ENCODE peak calls at places on chromosomes 6 and 20, in nine cellular contexts. P, X, Z, M, E, O, H, R and C are unnamed samples.

GRCh38 chr6:43758617-43759050 is 11.4 kb upstream of the VEGFA start:
- DNase-seq in P (no peak), X (no peak), Z (peak), M (no peak), E (no peak), O (no peak), H (no peak), R (no peak), C (no peak)

GRCh38 chr6:157034433-157035230 is 257.5 kb downstream of the ARID1B start:
- DNase-seq in P (no peak), X (no peak), Z (no peak), M (peak), E (no peak), O (no peak), H (peak), R (no peak), C (no peak)

GRCh38 chr6:112296122-112296521 is 41.8 kb upstream of the LAMA4 start:
- DNase-seq in P (no peak), X (no peak), Z (no peak), M (peak), E (no peak), O (no peak), H (peak), R (no peak), C (no peak)

GRCh38 chr20:46558511-46558959 is 8.1 kb upstream of the OCSTAMP start:
- DNase-seq in P (peak), X (no peak), Z (no peak), M (peak), E (no peak), O (peak), H (peak), R (no peak), C (no peak)

GRCh38 chr20:1945134-1945618 is 48.7 kb downstream of the PDYN start:
- DNase-seq in P (peak), X (peak), Z (peak), M (no peak), E (no peak), O (peak), H (no peak), R (no peak), C (peak)

GRCh38 chr6:33750244-33750991 is 3.7 kb upstream of the IP6K3 start:
- DNase-seq in P (peak), X (no peak), Z (no peak), M (no peak), E (no peak), O (no peak), H (no peak), R (no peak), C (peak)

GRCh38 chr20:47466193-47466592 is 35.5 kb upstream of the NCOA3 start:
- DNase-seq in P (no peak), X (no peak), Z (no peak), M (no peak), E (no peak), O (no peak), H (no peak), R (no peak), C (no peak)

GRCh38 chr6:47653706-47654105 is 44.7 kb upstream of the ADGRF4 start:
- DNase-seq in P (no peak), X (no peak), Z (no peak), M (no peak), E (no peak), O (no peak), H (no peak), R (no peak), C (peak)

GRCh38 chr20:10476319-10476724 is 41.2 kb downstream of the SLX4IP start:
- DNase-seq in P (no peak), X (no peak), Z (no peak), M (no peak), E (peak), O (no peak), H (no peak), R (no peak), C (no peak)

DNA sequence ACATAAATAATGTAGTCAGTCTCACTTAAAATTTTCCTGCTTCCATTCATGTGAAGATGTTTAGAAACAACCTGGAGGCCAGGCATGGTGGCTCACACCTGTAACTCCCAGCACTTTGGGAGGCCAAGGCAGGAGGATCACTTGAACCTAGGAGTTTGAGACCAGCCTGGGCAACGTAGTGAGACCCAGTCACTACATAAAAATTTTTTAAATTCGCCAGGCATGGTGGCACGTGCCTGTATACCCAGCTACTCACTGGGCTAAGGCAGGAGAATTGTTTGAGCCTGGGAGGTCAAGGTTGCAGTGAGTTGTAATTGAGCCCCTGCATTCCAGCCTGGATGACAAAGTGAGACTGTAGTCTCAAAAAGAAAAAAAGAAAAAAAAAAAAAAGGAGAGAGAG is 47.3 kb upstream of the E2F3 start:
- DNase-seq in P (no peak), X (no peak), Z (no peak), M (no peak), E (no peak), O (no peak), H (peak), R (no peak), C (no peak)
- TF ChIP-seq EP300 in P (no peak), X (no peak), Z (no peak), M (no peak), E (no peak), O (no peak), H (no peak), R (no peak), C (no peak)

GRCh38 chr6:31375699-31376098 is 18.7 kb upstream of the HLA-B start:
- DNase-seq in P (no peak), X (no peak), Z (no peak), M (no peak), E (no peak), O (no peak), H (no peak), R (no peak), C (no peak)
- H3K27ac ChIP-seq in P (no peak), X (no peak), Z (no peak), M (no peak), E (no peak), O (no peak), H (no peak), R (no peak), C (no peak)

GRCh38 chr6:125985522-125985921 is 818 bp upstream of the TRMT11 start:
- DNase-seq in P (no peak), X (no peak), Z (no peak), M (no peak), E (no peak), O (no peak), H (peak), R (no peak), C (no peak)
- H3K4me3 ChIP-seq in P (peak), X (no peak), Z (peak), M (peak), E (peak), O (peak), H (peak), R (peak), C (peak)

GRCh38 chr6:137311940-137312339 is 92.8 kb upstream of the IFNGR1 start:
- DNase-seq in P (no peak), X (no peak), Z (no peak), M (no peak), E (no peak), O (no peak), H (no peak), R (no peak), C (no peak)

GRCh38 chr6:137313211-137313610 is 94.0 kb upstream of the IFNGR1 start:
- DNase-seq in P (no peak), X (no peak), Z (no peak), M (no peak), E (no peak), O (no peak), H (no peak), R (no peak), C (no peak)

GRCh38 chr6:137315081-137315480 is 95.9 kb upstream of the IFNGR1 start:
- DNase-seq in P (no peak), X (no peak), Z (no peak), M (no peak), E (no peak), O (no peak), H (peak), R (no peak), C (no peak)

GRCh38 chr6:137316626-137317025 is 97.4 kb upstream of the IFNGR1 start:
- DNase-seq in P (no peak), X (no peak), Z (no peak), M (no peak), E (no peak), O (no peak), H (no peak), R (no peak), C (no peak)

DNA sequence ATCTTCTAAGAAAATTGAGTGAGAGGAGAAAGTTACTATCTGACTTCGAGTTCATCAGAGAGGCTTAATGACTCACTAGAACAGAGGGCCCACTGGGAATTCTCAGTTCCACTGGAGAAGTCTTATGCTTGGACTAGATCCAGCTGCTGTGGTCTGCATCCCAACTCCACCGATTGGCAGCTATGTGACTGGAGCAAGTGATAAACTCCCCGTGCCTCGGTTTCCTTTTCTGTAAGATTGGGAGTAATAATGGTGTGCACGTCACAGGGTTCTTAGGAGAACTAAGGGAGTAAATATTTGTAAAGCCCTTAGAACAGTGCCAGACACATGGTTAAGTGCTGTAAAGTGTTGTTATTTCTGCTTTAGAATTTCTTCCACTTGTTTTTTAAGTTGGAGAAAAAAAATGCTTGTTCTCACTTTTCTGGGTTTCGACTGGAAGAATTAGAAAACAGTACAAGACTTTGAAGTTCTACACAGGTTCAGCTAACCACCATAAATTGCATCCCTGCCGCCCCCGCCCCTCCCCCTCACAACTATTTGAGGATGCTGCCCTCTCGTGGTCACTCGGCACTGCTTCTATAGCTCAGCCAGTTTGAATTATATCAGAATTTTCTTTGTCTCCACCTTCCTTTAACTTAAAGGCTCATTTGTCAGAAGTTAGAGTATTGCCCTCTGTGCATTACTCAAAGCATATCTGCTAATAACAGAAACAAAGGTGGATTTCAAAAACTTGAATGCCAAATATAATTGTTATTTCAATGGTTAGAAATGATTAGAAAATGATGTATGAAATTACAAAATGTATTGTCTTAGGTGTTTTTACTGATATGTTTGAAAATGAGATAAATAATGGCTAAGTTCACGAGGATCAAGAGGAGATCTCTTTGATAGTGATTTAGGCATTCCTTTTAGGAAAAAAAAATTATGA is 95.0 kb upstream of the IFNGR1 start:
- DNase-seq in P (peak), X (peak), Z (peak), M (peak), E (peak), O (peak), H (peak), R (no peak), C (peak)
- TF ChIP-seq EP300 in P (no peak), X (peak), Z (no peak), M (no peak), E (no peak), O (no peak), H (peak), R (no peak), C (no peak)

DNA sequence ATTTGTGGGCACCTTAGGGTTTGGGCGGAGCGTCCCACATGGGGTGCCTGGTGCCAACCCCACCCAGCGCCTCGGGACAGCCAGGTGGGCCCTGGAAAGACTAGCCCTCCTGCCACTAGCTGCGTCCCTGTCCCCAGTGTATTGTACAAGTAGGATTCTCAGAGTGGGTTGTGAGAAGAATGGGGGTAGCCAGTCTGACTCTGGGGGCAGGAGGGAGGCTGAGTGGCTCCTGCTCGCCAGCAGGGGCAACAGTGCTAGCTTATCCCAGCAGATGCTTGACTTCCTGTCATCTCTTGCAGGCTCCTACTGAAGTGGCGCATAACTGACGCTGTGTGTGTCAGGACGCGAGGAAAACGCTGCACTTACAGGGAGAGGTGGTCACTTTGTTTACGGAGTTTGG is 9.3 kb downstream of the PSMA7 start:
- DNase-seq in P (no peak), X (no peak), Z (no peak), M (no peak), E (no peak), O (no peak), H (no peak), R (no peak), C (no peak)
- H3K27ac ChIP-seq in P (no peak), X (peak), Z (no peak), M (no peak), E (no peak), O (no peak), H (peak), R (peak), C (peak)

GRCh38 chr20:34164569-34164968 is 52.5 kb upstream of the EIF2S2 start:
- DNase-seq in P (no peak), X (no peak), Z (no peak), M (no peak), E (no peak), O (no peak), H (no peak), R (no peak), C (no peak)
- H3K4me3 ChIP-seq in P (no peak), X (no peak), Z (no peak), M (no peak), E (no peak), O (no peak), H (no peak), R (no peak), C (no peak)